ENCODE peak calls at places on chromosomes 16 and 17, in ten cellular contexts. G, W, D, V, H, P, B, M, J and Q are unnamed samples. For H3K4me1, the result is how much of the 10 kb centered on the place peaks cover.

GRCh38 chr16:24540575-24541240 is 1.3 kb downstream of the RBBP6 start:
- DNase-seq in G (peak), W (no peak), D (no peak), V (no peak), H (peak), P (peak), B (no peak), M (no peak), J (no peak), Q (no peak)

GRCh38 chr17:18257268-18257681 is 1.3 kb downstream of the FLII start:
- DNase-seq in G (peak), W (no peak), D (no peak), V (no peak), H (no peak), P (no peak), B (peak), M (no peak), J (no peak), Q (no peak)

GRCh38 chr16:81316176-81316496 is 1.4 kb downstream of the GAN start:
- DNase-seq in G (no peak), W (no peak), D (no peak), V (no peak), H (no peak), P (no peak), B (no peak), M (no peak), J (no peak), Q (no peak)

GRCh38 chr17:6313835-6314234 is 121.1 kb downstream of the AIPL1 start:
- DNase-seq in G (no peak), W (no peak), D (no peak), V (no peak), H (no peak), P (no peak), B (no peak), M (no peak), J (no peak), Q (no peak)

GRCh38 chr17:26818736-26819135 is 475.2 kb upstream of the WSB1 start:
- DNase-seq in G (peak), W (no peak), D (no peak), V (peak), H (no peak), P (no peak), B (no peak), M (peak), J (no peak), Q (no peak)

GRCh38 chr16:65760874-65761273 is 605.6 kb upstream of the CDH5 start:
- DNase-seq in G (no peak), W (no peak), D (no peak), V (no peak), H (no peak), P (no peak), B (no peak), M (no peak), J (no peak), Q (no peak)

GRCh38 chr16:3119701-3120408 is 7.5 kb downstream of the ZNF205 start:
- DNase-seq in G (no peak), W (no peak), D (no peak), V (no peak), H (no peak), P (no peak), B (no peak), M (no peak), J (no peak), Q (peak)

GRCh38 chr16:72978212-72978611 is 69.7 kb downstream of the ZFHX3 start:
- DNase-seq in G (no peak), W (no peak), D (no peak), V (no peak), H (no peak), P (no peak), B (no peak), M (no peak), J (no peak), Q (no peak)

GRCh38 chr17:81924557-81925532 is 2.7 kb downstream of the MAFG start:
- DNase-seq in G (peak), W (no peak), D (no peak), V (no peak), H (no peak), P (no peak), B (no peak), M (no peak), J (no peak), Q (no peak)

GRCh38 chr17:28154242-28154641 is 111.8 kb downstream of the NLK start:
- DNase-seq in G (no peak), W (no peak), D (no peak), V (no peak), H (peak), P (no peak), B (no peak), M (no peak), J (no peak), Q (no peak)

GRCh38 chr16:79037429-79038373 is 562.8 kb downstream of the MAF start:
- DNase-seq in G (no peak), W (peak), D (no peak), V (no peak), H (no peak), P (no peak), B (no peak), M (no peak), J (no peak), Q (no peak)

GRCh38 chr16:68289621-68290329 is 21.0 kb downstream of the SLC7A6OS start:
- DNase-seq in G (no peak), W (no peak), D (no peak), V (no peak), H (no peak), P (no peak), B (no peak), M (no peak), J (no peak), Q (no peak)

GRCh38 chr17:50183439-50184001 is 17.7 kb downstream of the SGCA start:
- DNase-seq in G (no peak), W (no peak), D (no peak), V (no peak), H (no peak), P (no peak), B (no peak), M (peak), J (no peak), Q (no peak)

GRCh38 chr17:63474174-63474913 is 2.5 kb upstream of the ACE start:
- DNase-seq in G (no peak), W (no peak), D (peak), V (no peak), H (no peak), P (peak), B (peak), M (no peak), J (no peak), Q (no peak)

GRCh38 chr16:52408197-52408845 is 138.6 kb downstream of the TOX3 start:
- DNase-seq in G (no peak), W (no peak), D (no peak), V (no peak), H (no peak), P (no peak), B (no peak), M (peak), J (no peak), Q (no peak)

GRCh38 chr17:77476498-77476897 is 335.7 kb downstream of the SEC14L1 start:
- DNase-seq in G (no peak), W (no peak), D (no peak), V (no peak), H (no peak), P (no peak), B (no peak), M (no peak), J (no peak), Q (no peak)

GRCh38 chr17:45869676-45870341 is 24.5 kb upstream of the MAPT start:
- DNase-seq in G (no peak), W (no peak), D (no peak), V (no peak), H (no peak), P (no peak), B (no peak), M (no peak), J (no peak), Q (no peak)

GRCh38 chr17:62724398-62725146 is 83.5 kb downstream of the MARCHF10 start:
- DNase-seq in G (no peak), W (peak), D (no peak), V (no peak), H (no peak), P (no peak), B (peak), M (no peak), J (no peak), Q (no peak)

GRCh38 chr17:73510981-73511442 is 133.2 kb downstream of the SDK2 start:
- DNase-seq in G (no peak), W (no peak), D (no peak), V (no peak), H (no peak), P (no peak), B (no peak), M (no peak), J (no peak), Q (no peak)

GRCh38 chr17:58527949-58528348 is 13.5 kb upstream of the MTMR4 start:
- DNase-seq in G (no peak), W (no peak), D (no peak), V (no peak), H (no peak), P (no peak), B (no peak), M (no peak), J (no peak), Q (no peak)

GRCh38 chr17:81652901-81653771 is 3.2 kb downstream of the PDE6G start:
- DNase-seq in G (no peak), W (peak), D (no peak), V (no peak), H (no peak), P (no peak), B (no peak), M (no peak), J (no peak), Q (no peak)

GRCh38 chr17:31389673-31390381 is 1.6 kb upstream of the RAB11FIP4 start:
- DNase-seq in G (no peak), W (no peak), D (peak), V (no peak), H (no peak), P (peak), B (no peak), M (no peak), J (no peak), Q (no peak)

GRCh38 chr17:81890447-81891302 is 711 bp downstream of the ALYREF start:
- DNase-seq in G (peak), W (peak), D (no peak), V (no peak), H (no peak), P (no peak), B (no peak), M (no peak), J (no peak), Q (no peak)

GRCh38 chr16:77955127-77955526 is 67.2 kb upstream of the CLEC3A start:
- DNase-seq in G (peak), W (no peak), D (no peak), V (no peak), H (no peak), P (no peak), B (no peak), M (no peak), J (no peak), Q (no peak)

GRCh38 chr16:82240111-82240510 is 70.1 kb upstream of the MPHOSPH6 start:
- DNase-seq in G (no peak), W (no peak), D (no peak), V (no peak), H (no peak), P (no peak), B (no peak), M (no peak), J (no peak), Q (no peak)

GRCh38 chr17:65195716-65196115 is 58.5 kb downstream of the RGS9 start:
- DNase-seq in G (no peak), W (no peak), D (no peak), V (no peak), H (no peak), P (no peak), B (no peak), M (no peak), J (no peak), Q (no peak)

GRCh38 chr16:84893849-84894599 is 74.2 kb downstream of the CRISPLD2 start:
- DNase-seq in G (no peak), W (no peak), D (no peak), V (no peak), H (no peak), P (no peak), B (no peak), M (peak), J (no peak), Q (no peak)

GRCh38 chr16:26658486-26658885 is 408.2 kb upstream of the C16orf82 start:
- DNase-seq in G (no peak), W (no peak), D (no peak), V (no peak), H (no peak), P (no peak), B (no peak), M (no peak), J (no peak), Q (no peak)

GRCh38 chr17:47692137-47692894 is 1.6 kb upstream of the TBKBP1 start:
- DNase-seq in G (no peak), W (no peak), D (no peak), V (no peak), H (no peak), P (no peak), B (no peak), M (no peak), J (no peak), Q (no peak)

GRCh38 chr16:82865412-82865811 is 238.6 kb downstream of the CDH13 start:
- DNase-seq in G (no peak), W (no peak), D (no peak), V (no peak), H (no peak), P (no peak), B (no peak), M (no peak), J (no peak), Q (no peak)

GRCh38 chr17:78043031-78043430 is 84.5 kb downstream of the TNRC6C start:
- DNase-seq in G (no peak), W (no peak), D (no peak), V (no peak), H (no peak), P (no peak), B (no peak), M (no peak), J (no peak), Q (no peak)

GRCh38 chr16:1420111-1420539 is 422 bp downstream of the UQCC4 start:
- DNase-seq in G (no peak), W (no peak), D (peak), V (no peak), H (no peak), P (no peak), B (no peak), M (no peak), J (no peak), Q (no peak)

GRCh38 chr17:75349589-75349988 is 55.9 kb downstream of the GRB2 start:
- DNase-seq in G (no peak), W (no peak), D (no peak), V (no peak), H (no peak), P (no peak), B (no peak), M (no peak), J (no peak), Q (no peak)
- H3K4me1 ChIP-seq in G (under half), W (half or more), D (under half), V (under half), H (under half), P (under half), B (under half), M (under half), J (under half), Q (under half)

GRCh38 chr17:4340914-4341615 is 25.4 kb downstream of the UBE2G1 start:
- DNase-seq in G (no peak), W (no peak), D (no peak), V (no peak), H (no peak), P (no peak), B (no peak), M (no peak), J (no peak), Q (no peak)

GRCh38 chr17:4342535-4342934 is 23.9 kb downstream of the UBE2G1 start:
- DNase-seq in G (no peak), W (no peak), D (no peak), V (no peak), H (no peak), P (no peak), B (no peak), M (no peak), J (no peak), Q (no peak)

GRCh38 chr17:4344926-4345325 is 21.5 kb downstream of the UBE2G1 start:
- DNase-seq in G (no peak), W (no peak), D (no peak), V (no peak), H (no peak), P (no peak), B (no peak), M (no peak), J (no peak), Q (no peak)

GRCh38 chr17:4345569-4345968 is 20.9 kb downstream of the UBE2G1 start:
- DNase-seq in G (no peak), W (no peak), D (no peak), V (no peak), H (no peak), P (no peak), B (no peak), M (no peak), J (no peak), Q (no peak)

DNA sequence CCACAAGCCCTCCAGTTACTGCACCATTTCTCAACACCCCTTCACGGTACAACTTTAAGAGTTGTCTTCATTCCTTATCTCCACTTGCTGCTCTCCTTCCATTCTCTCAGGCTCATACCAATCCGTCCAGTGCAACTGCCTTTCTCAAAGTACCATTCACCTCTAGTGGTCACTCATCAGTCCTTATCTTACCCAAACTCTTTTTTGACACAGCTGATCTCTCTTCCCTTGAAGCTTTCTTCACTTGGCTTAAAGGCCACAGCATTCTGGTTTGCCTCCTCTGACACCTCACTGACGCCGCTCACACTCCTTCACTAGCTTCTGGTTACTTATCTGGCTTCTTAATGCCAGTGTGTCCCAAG is 24.9 kb downstream of the UBE2G1 start:
- DNase-seq in G (no peak), W (no peak), D (no peak), V (no peak), H (no peak), P (no peak), B (no peak), M (no peak), J (no peak), Q (no peak)
- H3K4me1 ChIP-seq in G (under half), W (half or more), D (under half), V (under half), H (under half), P (under half), B (under half), M (under half), J (under half), Q (under half)

GRCh38 chr16:57994361-57994760 is 6.1 kb downstream of the ZNF319 start:
- DNase-seq in G (no peak), W (no peak), D (no peak), V (no peak), H (no peak), P (no peak), B (no peak), M (no peak), J (no peak), Q (no peak)
- H3K4me1 ChIP-seq in G (under half), W (under half), D (under half), V (under half), H (under half), P (under half), B (under half), M (under half), J (under half), Q (under half)

GRCh38 chr16:17276610-17277009 is 194.2 kb downstream of the XYLT1 start:
- DNase-seq in G (no peak), W (no peak), D (no peak), V (no peak), H (no peak), P (no peak), B (no peak), M (no peak), J (no peak), Q (no peak)
- H3K4me1 ChIP-seq in G (under half), W (under half), D (under half), V (under half), H (under half), P (under half), B (under half), M (under half), J (under half), Q (under half)